ENCODE peak calls at places on chromosomes 3 and 15, in ten cellular contexts. O is GM20000, I is Peyer's patch, U is GM13977, X is kidney epithelial cell, N is neural progenitor cell, Q is IMR-90, F is endodermal cell, W is cardiac muscle cell, J is astrocyte of the spinal cord. M is an unnamed sample.

GRCh38 chr3:40985195-40985594 is 214.1 kb upstream of the CTNNB1 start:
- DNase-seq in O (no peak), I (no peak), U (no peak), X (no peak), N (no peak), Q (no peak), F (no peak), W (no peak), J (no peak), M (no peak)

GRCh38 chr3:54527953-54528352 is 399.9 kb downstream of the LRTM1 start:
- DNase-seq in O (no peak), I (no peak), U (no peak), X (no peak), N (no peak), Q (no peak), F (no peak), W (peak), J (no peak), M (no peak)

GRCh38 chr15:41561777-41562145 is 2.7 kb downstream of the TYRO3 start:
- DNase-seq in O (no peak), I (no peak), U (no peak), X (no peak), N (peak), Q (peak), F (peak), W (peak), J (peak), M (no peak)

GRCh38 chr15:22831473-22831872 is 7.0 kb upstream of the NIPA2 start:
- DNase-seq in O (no peak), I (no peak), U (no peak), X (no peak), N (no peak), Q (peak), F (no peak), W (no peak), J (peak), M (no peak)

GRCh38 chr3:25854214-25854613 is 64.3 kb downstream of the OXSM start:
- DNase-seq in O (no peak), I (no peak), U (no peak), X (no peak), N (no peak), Q (peak), F (no peak), W (peak), J (peak), M (no peak)

GRCh38 chr3:54670269-54671000 is 257.4 kb downstream of the LRTM1 start:
- DNase-seq in O (no peak), I (peak), U (no peak), X (no peak), N (peak), Q (no peak), F (peak), W (no peak), J (no peak), M (no peak)

GRCh38 chr15:65405793-65406192 is 17.0 kb downstream of the IGDCC4 start:
- DNase-seq in O (no peak), I (no peak), U (no peak), X (no peak), N (peak), Q (no peak), F (no peak), W (no peak), J (no peak), M (no peak)

GRCh38 chr15:58405865-58406264 is 25.9 kb upstream of the LIPC start:
- DNase-seq in O (no peak), I (no peak), U (no peak), X (no peak), N (no peak), Q (no peak), F (no peak), W (no peak), J (no peak), M (no peak)

GRCh38 chr15:57033715-57034439 is 115.4 kb downstream of the TCF12 start:
- DNase-seq in O (no peak), I (no peak), U (no peak), X (no peak), N (no peak), Q (no peak), F (no peak), W (no peak), J (no peak), M (no peak)

GRCh38 chr3:52069891-52070290 is 13.5 kb upstream of the DUSP7 start:
- DNase-seq in O (no peak), I (no peak), U (no peak), X (no peak), N (no peak), Q (no peak), F (no peak), W (no peak), J (no peak), M (no peak)

GRCh38 chr3:18234717-18235335 is 190.3 kb downstream of the SATB1 start:
- DNase-seq in O (no peak), I (no peak), U (no peak), X (no peak), N (no peak), Q (no peak), F (no peak), W (peak), J (peak), M (no peak)

GRCh38 chr3:181974198-181974597 is 262.5 kb downstream of the SOX2 start:
- DNase-seq in O (no peak), I (no peak), U (no peak), X (peak), N (no peak), Q (no peak), F (no peak), W (no peak), J (no peak), M (no peak)

GRCh38 chr3:126136428-126137220 is 43.8 kb downstream of the ALDH1L1 start:
- DNase-seq in O (no peak), I (peak), U (no peak), X (no peak), N (no peak), Q (no peak), F (peak), W (no peak), J (no peak), M (no peak)

GRCh38 chr3:49411550-49411967 is 217 bp downstream of the RHOA start:
- DNase-seq in O (no peak), I (peak), U (no peak), X (no peak), N (peak), Q (no peak), F (no peak), W (peak), J (no peak), M (peak)

GRCh38 chr15:99438222-99438592 is 127.6 kb upstream of the MEF2A start:
- DNase-seq in O (no peak), I (no peak), U (no peak), X (no peak), N (no peak), Q (no peak), F (peak), W (no peak), J (no peak), M (no peak)

GRCh38 chr3:148309390-148310035 is 388.2 kb upstream of the AGTR1 start:
- DNase-seq in O (peak), I (no peak), U (peak), X (no peak), N (peak), Q (peak), F (peak), W (peak), J (peak), M (peak)

GRCh38 chr3:39644176-39644575 is 165.2 kb upstream of the MYRIP start:
- DNase-seq in O (no peak), I (no peak), U (no peak), X (no peak), N (no peak), Q (peak), F (no peak), W (peak), J (peak), M (no peak)

GRCh38 chr15:34436956-34437442 is 609 bp downstream of the GOLGA8A start:
- DNase-seq in O (peak), I (peak), U (peak), X (no peak), N (peak), Q (peak), F (peak), W (peak), J (peak), M (peak)

GRCh38 chr3:82685761-82686160 is 924.3 kb upstream of the GBE1 start:
- DNase-seq in O (no peak), I (no peak), U (no peak), X (no peak), N (no peak), Q (no peak), F (no peak), W (no peak), J (no peak), M (no peak)

GRCh38 chr3:129003578-129004112 is 2.5 kb downstream of the EFCC1 start:
- DNase-seq in O (no peak), I (peak), U (no peak), X (no peak), N (peak), Q (no peak), F (peak), W (no peak), J (no peak), M (peak)

GRCh38 chr15:34651962-34652725 is 68.7 kb upstream of the GOLGA8B start:
- DNase-seq in O (no peak), I (no peak), U (no peak), X (no peak), N (no peak), Q (no peak), F (no peak), W (no peak), J (no peak), M (no peak)

GRCh38 chr3:95271330-95271729 is 1208.5 kb downstream of the NSUN3 start:
- DNase-seq in O (no peak), I (no peak), U (no peak), X (no peak), N (no peak), Q (no peak), F (no peak), W (no peak), J (no peak), M (no peak)

GRCh38 chr3:51759203-51759602 is 19.8 kb downstream of the IQCF6 start:
- DNase-seq in O (no peak), I (no peak), U (no peak), X (no peak), N (no peak), Q (no peak), F (no peak), W (no peak), J (no peak), M (no peak)

GRCh38 chr3:188170461-188171459 is 16.8 kb downstream of the LPP start:
- DNase-seq in O (no peak), I (no peak), U (no peak), X (no peak), N (no peak), Q (no peak), F (no peak), W (no peak), J (no peak), M (peak)

GRCh38 chr15:63075072-63075995 is 32.8 kb downstream of the TPM1 start:
- DNase-seq in O (no peak), I (no peak), U (no peak), X (no peak), N (no peak), Q (peak), F (no peak), W (no peak), J (peak), M (no peak)

GRCh38 chr3:56801151-56801596 is 575 bp downstream of the ARHGEF3 start:
- DNase-seq in O (peak), I (peak), U (no peak), X (no peak), N (no peak), Q (no peak), F (peak), W (no peak), J (no peak), M (peak)

GRCh38 chr3:50303038-50303815 is at the start of gene HYAL1:
- DNase-seq in O (no peak), I (peak), U (no peak), X (no peak), N (peak), Q (no peak), F (peak), W (peak), J (no peak), M (no peak)

GRCh38 chr3:15647629-15648167 is 46.2 kb downstream of the BTD start:
- DNase-seq in O (peak), I (peak), U (peak), X (peak), N (no peak), Q (peak), F (no peak), W (peak), J (peak), M (peak)

DNA sequence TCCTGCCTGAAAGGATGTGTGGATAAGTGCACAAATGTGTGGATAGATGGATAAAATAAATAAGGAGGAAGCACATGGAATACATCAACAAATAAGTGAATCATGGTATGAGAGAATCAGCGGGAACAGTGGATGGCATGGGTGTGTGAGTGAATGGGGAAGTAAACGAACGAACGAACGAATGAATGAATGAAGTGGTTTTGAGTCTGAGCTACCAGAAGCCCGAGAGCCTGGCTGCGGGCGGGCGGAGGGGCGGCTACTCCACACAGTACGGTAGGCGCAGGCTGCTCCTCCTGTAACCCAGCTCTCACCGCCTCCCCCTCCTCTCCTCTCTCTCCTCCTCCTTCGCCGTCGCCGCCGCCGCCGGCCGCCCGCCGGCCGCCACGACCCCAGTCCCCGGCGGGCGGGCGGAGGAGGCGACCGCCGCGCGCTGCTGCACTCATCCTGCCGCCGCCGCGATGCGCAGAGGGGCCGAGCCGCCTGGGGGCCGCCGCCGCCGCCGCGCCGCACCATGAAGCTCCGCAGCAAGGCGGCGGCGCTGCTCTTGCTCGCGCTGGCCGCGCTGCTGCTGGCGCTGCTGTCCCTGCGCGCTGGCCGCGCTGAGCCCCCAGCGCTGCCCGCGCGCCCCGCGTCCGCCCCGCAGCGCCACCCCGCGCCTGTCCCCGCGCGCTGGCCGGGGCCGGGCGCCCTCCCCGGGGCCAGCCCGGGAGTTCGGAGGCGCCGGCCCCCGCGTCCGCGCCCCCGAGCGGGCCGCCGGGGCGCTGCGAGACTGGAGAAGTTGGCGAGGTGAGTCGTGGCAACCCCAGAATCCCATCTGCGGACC is at the start of gene GXYLT2:
- DNase-seq in O (peak), I (peak), U (peak), X (no peak), N (peak), Q (peak), F (peak), W (peak), J (peak), M (peak)
- TF ChIP-seq CTCF in O (no peak), I (peak), U (peak), X (no peak), N (no peak), Q (peak), F (no peak), W (peak), J (no peak), M (no peak)

GRCh38 chr3:134453631-134454030 is 32.2 kb downstream of the ANAPC13 start:
- DNase-seq in O (no peak), I (no peak), U (no peak), X (no peak), N (peak), Q (no peak), F (peak), W (peak), J (no peak), M (no peak)
- TF ChIP-seq CTCF in O (no peak), I (no peak), U (no peak), X (no peak), N (peak), Q (peak), F (peak), W (peak), J (peak), M (no peak)

DNA sequence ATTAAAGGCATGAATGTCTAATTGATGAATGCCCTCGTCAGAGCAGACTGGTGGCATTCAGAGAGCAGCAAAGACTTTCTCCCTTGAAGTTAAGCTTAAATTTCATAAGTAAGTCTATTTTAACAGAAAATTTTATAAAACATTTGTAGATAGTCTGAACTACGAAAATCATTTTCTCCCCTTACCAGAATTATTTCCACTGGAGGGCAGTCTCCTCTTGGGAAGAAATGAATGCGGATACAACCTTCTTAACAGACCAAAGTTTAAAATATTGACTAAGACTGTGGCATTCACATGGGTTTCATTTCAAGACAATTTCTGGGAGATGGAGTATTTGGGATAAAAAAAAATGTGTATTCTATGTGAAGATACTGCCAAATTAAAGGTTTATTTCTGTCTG is 669.0 kb downstream of the FHIT start:
- DNase-seq in O (no peak), I (no peak), U (no peak), X (no peak), N (no peak), Q (no peak), F (no peak), W (peak), J (peak), M (no peak)
- TF ChIP-seq CTCF in O (no peak), I (no peak), U (no peak), X (peak), N (peak), Q (peak), F (peak), W (no peak), J (peak), M (no peak)

GRCh38 chr15:90650117-90650955 is 66.8 kb upstream of the BLM start:
- DNase-seq in O (no peak), I (no peak), U (no peak), X (no peak), N (no peak), Q (peak), F (no peak), W (peak), J (peak), M (no peak)
- TF ChIP-seq CTCF in O (no peak), I (no peak), U (no peak), X (no peak), N (no peak), Q (peak), F (no peak), W (no peak), J (no peak), M (no peak)

DNA sequence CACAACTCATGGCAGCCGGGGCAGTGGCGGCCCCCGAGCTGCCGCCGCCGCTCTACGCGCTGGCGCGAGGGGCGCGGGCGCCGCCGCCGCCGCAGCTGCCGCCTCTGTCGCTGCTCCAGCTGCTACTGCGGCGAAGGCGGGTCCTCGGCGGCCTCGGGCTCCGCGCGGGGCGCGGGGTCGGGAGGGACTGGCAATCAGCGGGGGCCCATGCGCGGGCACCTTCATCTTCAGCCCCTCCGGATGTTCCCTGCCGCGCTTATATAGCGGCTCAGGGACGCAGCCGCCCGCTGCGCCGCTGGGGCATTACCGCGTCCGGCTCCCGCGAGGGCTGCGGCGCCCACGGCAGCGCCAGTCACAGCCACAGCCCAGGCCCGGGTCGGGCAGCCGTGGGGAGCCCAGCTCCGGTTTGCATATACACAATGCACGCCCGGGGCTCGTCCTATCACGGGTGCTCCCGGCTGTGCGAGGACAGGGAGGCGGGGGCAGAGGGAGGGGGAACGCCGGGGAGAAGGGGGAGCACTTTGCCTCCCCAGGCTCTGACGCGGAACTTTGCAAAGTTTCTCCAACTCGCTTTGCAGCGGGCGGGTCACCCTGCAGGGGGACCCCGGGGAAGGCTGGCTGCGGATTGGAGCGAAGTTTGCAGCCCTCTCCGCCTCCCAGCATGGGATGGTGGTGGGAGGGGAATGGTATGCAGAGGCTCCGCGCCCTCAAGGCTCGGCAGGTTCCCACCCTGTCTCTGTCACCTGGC is at the start of gene VGLL3:
- DNase-seq in O (peak), I (peak), U (peak), X (no peak), N (peak), Q (peak), F (peak), W (peak), J (peak), M (peak)
- TF ChIP-seq CTCF in O (no peak), I (no peak), U (no peak), X (peak), N (peak), Q (peak), F (peak), W (peak), J (peak), M (no peak)

GRCh38 chr3:119599558-119600174 is 2.0 kb downstream of the PLA1A start:
- DNase-seq in O (no peak), I (no peak), U (no peak), X (no peak), N (no peak), Q (no peak), F (no peak), W (no peak), J (no peak), M (no peak)

GRCh38 chr3:119601154-119601553 is 3.5 kb downstream of the PLA1A start:
- DNase-seq in O (no peak), I (no peak), U (no peak), X (no peak), N (no peak), Q (no peak), F (no peak), W (no peak), J (no peak), M (peak)

GRCh38 chr3:119602676-119603075 is 5.0 kb downstream of the PLA1A start:
- DNase-seq in O (no peak), I (no peak), U (no peak), X (no peak), N (no peak), Q (no peak), F (no peak), W (no peak), J (no peak), M (no peak)

GRCh38 chr3:119598410-119599098 is 869 bp downstream of the PLA1A start:
- DNase-seq in O (peak), I (no peak), U (peak), X (no peak), N (no peak), Q (no peak), F (no peak), W (no peak), J (no peak), M (no peak)

DNA sequence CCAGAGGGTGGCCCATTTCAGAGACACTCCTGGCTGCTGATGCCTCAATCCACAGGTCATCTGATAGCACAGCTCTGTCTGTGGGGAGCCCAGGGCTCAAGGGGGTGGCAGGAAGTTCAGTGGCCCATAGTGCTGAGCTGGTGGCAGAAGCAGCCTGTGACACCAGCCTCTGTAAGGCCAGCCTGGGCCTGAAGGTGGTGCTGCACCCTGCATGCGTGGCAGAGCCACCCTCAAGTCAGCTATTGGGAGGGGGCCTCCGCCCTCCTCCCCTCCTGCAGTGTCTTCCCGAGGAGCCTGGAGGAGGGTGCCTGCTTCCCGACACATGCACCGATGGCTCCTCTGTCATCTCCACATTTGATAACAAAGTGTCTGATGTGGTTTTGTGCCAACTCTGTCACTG is 3.0 kb downstream of the PLA1A start:
- DNase-seq in O (peak), I (peak), U (peak), X (no peak), N (peak), Q (no peak), F (peak), W (no peak), J (no peak), M (peak)
- TF ChIP-seq CTCF in O (peak), I (no peak), U (peak), X (peak), N (peak), Q (peak), F (peak), W (peak), J (peak), M (peak)

DNA sequence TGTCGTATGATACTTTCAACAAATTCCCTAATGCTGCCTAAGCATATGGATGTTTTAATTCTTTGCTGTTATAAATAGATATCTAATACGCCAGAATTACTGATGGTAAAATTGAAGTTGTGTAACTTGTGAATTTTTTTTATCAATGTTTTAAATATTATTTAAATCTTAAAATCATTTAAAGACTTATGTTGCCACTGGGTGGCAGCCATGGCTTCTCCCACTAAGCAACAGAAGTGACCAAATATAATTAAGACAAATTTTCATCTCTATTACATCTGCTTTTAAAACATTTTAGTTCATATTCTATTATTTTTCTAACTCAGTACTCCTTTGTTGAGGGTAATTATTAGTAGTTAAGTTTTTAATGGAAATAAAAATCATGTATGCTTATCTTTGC is 8.1 kb upstream of the IL20RB start:
- DNase-seq in O (no peak), I (no peak), U (no peak), X (no peak), N (no peak), Q (no peak), F (no peak), W (peak), J (peak), M (no peak)
- TF ChIP-seq CTCF in O (no peak), I (peak), U (no peak), X (peak), N (no peak), Q (peak), F (peak), W (no peak), J (no peak), M (no peak)

M was measured in activated CD8-positive, alpha-beta T cell treated with anti-CD3 and anti-CD28 coated beads for 36 hours.